ENCODE peak calls at places on chromosomes 5 and 9, in four cellular contexts. H, N, F and J are unnamed samples.

GRCh38 chr5:139982157-139982974 is 60.7 kb downstream of the NRG2 start:
- DNase-seq in H (peak; percentile 49), N (no peak), F (no peak), J (peak; percentile 74)

GRCh38 chr9:122200960-122201635 is 27.7 kb downstream of the LHX6 start:
- DNase-seq in H (no peak), N (no peak), F (no peak), J (no peak)

GRCh38 chr5:35129921-35130485 is 82.3 kb upstream of the AGXT2 start:
- DNase-seq in H (no peak), N (no peak), F (no peak), J (no peak)

GRCh38 chr5:74372502-74373445 is 267.8 kb downstream of the ENC1 start:
- DNase-seq in H (no peak), N (no peak), F (no peak), J (no peak)

GRCh38 chr5:77846422-77847128 is 70.4 kb upstream of the TBCA start:
- DNase-seq in H (no peak), N (no peak), F (no peak), J (no peak)

GRCh38 chr5:14627270-14627669 is 37.2 kb upstream of the OTULIN start:
- DNase-seq in H (no peak), N (no peak), F (no peak), J (no peak)

GRCh38 chr5:99033014-99033931 is 104.5 kb upstream of the CHD1 start:
- DNase-seq in H (no peak), N (no peak), F (no peak), J (no peak)

GRCh38 chr9:101582593-101582992 is 12.2 kb downstream of the PPP3R2 start:
- DNase-seq in H (no peak), N (no peak), F (no peak), J (no peak)

GRCh38 chr5:146344155-146345118 is 5.8 kb downstream of the POU4F3 start:
- DNase-seq in H (no peak), N (no peak), F (no peak), J (no peak)

GRCh38 chr5:55852503-55852902 is 1.3 kb downstream of the IL31RA start:
- DNase-seq in H (no peak), N (no peak), F (no peak), J (no peak)

GRCh38 chr5:176693477-176693851 is 46.2 kb downstream of the TSPAN17 start:
- DNase-seq in H (no peak), N (no peak), F (peak; percentile 67), J (no peak)

GRCh38 chr9:37955781-37956422 is 52.0 kb upstream of the SLC25A51 start:
- DNase-seq in H (no peak), N (no peak), F (no peak), J (no peak)

GRCh38 chr5:79831381-79831780 is 141.7 kb downstream of the CMYA5 start:
- DNase-seq in H (no peak), N (no peak), F (no peak), J (no peak)

GRCh38 chr5:77015938-77016569 is 14.2 kb upstream of the AGGF1 start:
- DNase-seq in H (peak; percentile 7), N (no peak), F (no peak), J (no peak)

GRCh38 chr9:33443047-33443446 is 4.3 kb downstream of the AQP3 start:
- DNase-seq in H (no peak), N (no peak), F (peak; percentile 57), J (peak; percentile 87)

GRCh38 chr9:89309166-89309565 is 1.8 kb upstream of the CKS2 start:
- DNase-seq in H (no peak), N (no peak), F (no peak), J (no peak)

GRCh38 chr9:8078641-8079140 is 279.1 kb upstream of the DMAC1 start:
- DNase-seq in H (no peak), N (no peak), F (no peak), J (no peak)

GRCh38 chr5:77974576-77974975 is 198.4 kb upstream of the TBCA start:
- DNase-seq in H (no peak), N (no peak), F (no peak), J (no peak)

GRCh38 chr9:93642961-93643360 is 66.6 kb downstream of the PHF2 start:
- DNase-seq in H (no peak), N (no peak), F (no peak), J (peak; percentile 16)

GRCh38 chr9:113528088-113528487 is 64.6 kb downstream of the RGS3 start:
- DNase-seq in H (no peak), N (no peak), F (no peak), J (no peak)

GRCh38 chr5:16721151-16722102 is 104.6 kb upstream of the RETREG1 start:
- DNase-seq in H (no peak), N (no peak), F (no peak), J (no peak)

GRCh38 chr9:131487621-131488031 is 15.1 kb upstream of the POMT1 start:
- DNase-seq in H (no peak), N (no peak), F (no peak), J (no peak)

GRCh38 chr5:61995486-61995885 is 310.5 kb upstream of the KIF2A start:
- DNase-seq in H (no peak), N (no peak), F (no peak), J (no peak)

GRCh38 chr9:113151696-113152630 is 1.2 kb downstream of the SLC31A2 start:
- DNase-seq in H (no peak), N (no peak), F (peak; percentile 67), J (no peak)

GRCh38 chr9:90826326-90827020 is 24.9 kb downstream of the SYK start:
- DNase-seq in H (no peak), N (peak; percentile 11), F (no peak), J (no peak)

DNA sequence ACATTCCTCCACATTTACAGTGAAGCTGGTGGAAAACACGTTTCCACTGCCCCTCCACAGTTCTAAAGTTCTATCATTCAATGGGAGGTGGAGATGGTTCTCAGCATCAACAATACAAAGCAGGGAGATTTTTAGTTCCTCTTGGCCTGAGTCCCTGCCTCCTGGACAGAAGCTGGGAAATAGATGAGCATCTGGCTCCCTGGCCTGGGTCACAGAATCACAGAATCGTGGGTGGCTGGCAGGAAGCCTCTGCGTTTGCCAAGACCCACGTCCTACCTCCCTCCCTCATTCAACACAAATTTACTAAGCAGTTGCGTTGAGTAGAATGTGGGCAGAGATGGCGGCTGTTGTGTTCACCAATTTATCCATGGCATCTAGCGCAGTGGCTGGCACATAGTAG is 5.2 kb upstream of the PPARGC1B start:
- DNase-seq in H (no peak), N (no peak), F (no peak), J (no peak)
- TF ChIP-seq CTCF in H (no peak), N (no peak), F (no peak), J (no peak)

GRCh38 chr5:134151723-134152122 is 25.0 kb downstream of the SKP1 start:
- DNase-seq in H (no peak), N (peak; percentile 28), F (no peak), J (no peak)

GRCh38 chr5:134149571-134150303 is 27.0 kb downstream of the SKP1 start:
- DNase-seq in H (no peak), N (peak; percentile 51), F (no peak), J (no peak)

GRCh38 chr5:134153241-134153640 is 23.5 kb downstream of the SKP1 start:
- DNase-seq in H (no peak), N (peak; percentile 34), F (no peak), J (no peak)

GRCh38 chr5:134148986-134149539 is 27.7 kb downstream of the SKP1 start:
- DNase-seq in H (no peak), N (no peak), F (no peak), J (no peak)

GRCh38 chr5:134153657-134154056 is 23.1 kb downstream of the SKP1 start:
- DNase-seq in H (no peak), N (no peak), F (no peak), J (no peak)
- H3K36me3 ChIP-seq in H (peaks cover 56% of the 10 kb centered on the region), N (peaks cover 82% of the 10 kb centered on the region), F (peaks cover 97% of the 10 kb centered on the region), J (peaks cover 77% of the 10 kb centered on the region)

GRCh38 chr9:136171801-136172411 is 33.0 kb downstream of the LHX3 start:
- DNase-seq in H (no peak), N (no peak), F (no peak), J (no peak)

GRCh38 chr9:136169495-136169894 is 35.4 kb downstream of the LHX3 start:
- DNase-seq in H (no peak), N (no peak), F (no peak), J (no peak)

GRCh38 chr9:136171009-136171800 is 33.7 kb downstream of the LHX3 start:
- DNase-seq in H (no peak), N (no peak), F (no peak), J (no peak)

GRCh38 chr9:136172412-136173079 is 32.4 kb downstream of the LHX3 start:
- DNase-seq in H (no peak), N (no peak), F (no peak), J (no peak)

GRCh38 chr9:136170291-136170901 is 34.5 kb downstream of the LHX3 start:
- DNase-seq in H (no peak), N (no peak), F (no peak), J (peak; percentile 63)
- TF ChIP-seq CTCF in H (peak; percentile 68), N (no peak), F (peak; percentile 60), J (peak; percentile 70)

DNA sequence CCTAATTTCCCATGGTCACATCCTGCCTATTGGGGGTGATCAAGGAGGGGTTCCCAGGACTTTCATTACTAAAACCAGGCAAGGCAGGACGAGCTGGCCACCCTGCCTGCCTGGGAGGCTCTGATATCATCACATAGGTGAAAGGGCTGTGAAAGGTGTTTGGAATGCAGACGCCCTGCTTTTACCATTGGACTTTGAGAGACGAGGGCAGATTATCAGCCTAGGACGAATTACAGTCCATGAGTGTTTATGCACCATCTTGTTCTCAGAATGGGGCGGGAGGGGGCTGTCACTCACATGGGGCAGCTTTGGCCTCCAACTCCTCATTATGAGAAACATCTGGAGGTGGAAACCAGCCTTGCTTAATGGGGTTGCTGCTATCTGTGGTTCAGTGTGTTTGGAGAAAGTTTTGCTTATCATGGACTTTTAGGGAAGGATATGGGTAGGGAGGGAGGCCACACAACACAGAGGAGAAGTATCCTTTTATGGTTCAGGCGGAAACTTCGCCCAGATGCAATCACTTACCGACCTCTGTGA is 69.8 kb upstream of the UBTD2 start:
- DNase-seq in H (no peak), N (no peak), F (no peak), J (no peak)
- H3K36me3 ChIP-seq in H (no peaks in the 10 kb centered on the region), N (peaks cover 18% of the 10 kb centered on the region), F (peaks cover 78% of the 10 kb centered on the region), J (peaks cover 93% of the 10 kb centered on the region)

GRCh38 chr9:69472101-69472625 is 147.1 kb downstream of the ENTREP1 start:
- DNase-seq in H (no peak), N (no peak), F (no peak), J (no peak)
- TF ChIP-seq CTCF in H (no peak), N (no peak), F (no peak), J (no peak)